ENCODE peak calls at places on chromosomes 2 and 18, in six cellular contexts. R is body of pancreas, B is cardiac muscle cell, T is fibroblast of lung, P is spleen, K is right cardiac atrium. E is an unnamed sample.

GRCh38 chr2:180130403-180130802 is 123.3 kb upstream of the CWC22 start:
- DNase-seq in R (no peak), B (peak; percentile 11), T (peak; percentile 45), P (no peak), K (no peak), E (no peak)

GRCh38 chr18:36572135-36572856 is 256.5 kb downstream of the TPGS2 start:
- DNase-seq in R (peak; percentile 68), B (peak; percentile 80), T (peak; percentile 58), P (no peak), K (no peak), E (peak; percentile 60)

GRCh38 chr2:220282221-220282620 is 654.8 kb downstream of the SLC4A3 start:
- DNase-seq in R (no peak), B (no peak), T (no peak), P (no peak), K (no peak), E (no peak)

GRCh38 chr2:33581857-33582256 is 17.2 kb downstream of the FAM98A start:
- DNase-seq in R (no peak), B (no peak), T (no peak), P (no peak), K (no peak), E (no peak)

GRCh38 chr2:236646871-236647270 is 77.2 kb downstream of the ACKR3 start:
- DNase-seq in R (no peak), B (no peak), T (no peak), P (no peak), K (peak; percentile 18), E (peak; percentile 72)

GRCh38 chr2:188047760-188048159 is 243.9 kb upstream of the GULP1 start:
- DNase-seq in R (no peak), B (no peak), T (no peak), P (no peak), K (no peak), E (no peak)

GRCh38 chr2:89844221-89844943 is 1152.9 kb downstream of the RPIA start:
- DNase-seq in R (no peak), B (no peak), T (no peak), P (peak; percentile 74), K (peak; percentile 6), E (no peak)

GRCh38 chr2:10329880-10330699 is 27.4 kb downstream of the HPCAL1 start:
- DNase-seq in R (no peak), B (peak; percentile 33), T (peak; percentile 87), P (no peak), K (no peak), E (no peak)

GRCh38 chr2:144430722-144431163 is 89.2 kb downstream of the ZEB2 start:
- DNase-seq in R (no peak), B (peak; percentile 59), T (peak; percentile 74), P (no peak), K (peak; percentile 42), E (no peak)

GRCh38 chr2:152098798-152099654 is at the start of gene CACNB4:
- DNase-seq in R (peak; percentile 14), B (peak; percentile 17), T (no peak), P (peak; percentile 81), K (peak; percentile 64), E (no peak)

GRCh38 chr2:168375195-168375798 is 80.8 kb upstream of the CERS6 start:
- DNase-seq in R (no peak), B (peak; percentile 16), T (no peak), P (no peak), K (no peak), E (no peak)

GRCh38 chr2:42906557-42907380 is 114.4 kb upstream of the HAAO start:
- DNase-seq in R (no peak), B (peak; percentile 56), T (peak; percentile 65), P (no peak), K (peak; percentile 93), E (peak; percentile 87)

GRCh38 chr2:42905341-42906114 is 113.1 kb upstream of the HAAO start:
- DNase-seq in R (no peak), B (peak; percentile 66), T (peak; percentile 44), P (no peak), K (no peak), E (peak; percentile 74)

GRCh38 chr2:100017633-100018032 is 124.8 kb downstream of the AFF3 start:
- DNase-seq in R (no peak), B (no peak), T (peak; percentile 74), P (no peak), K (no peak), E (no peak)

GRCh38 chr18:42113529-42114191 is 158.6 kb downstream of the PIK3C3 start:
- DNase-seq in R (no peak), B (peak; percentile 75), T (peak; percentile 52), P (no peak), K (no peak), E (no peak)

GRCh38 chr2:177692828-177693269 is 300.3 kb downstream of the AGPS start:
- DNase-seq in R (peak; percentile 10), B (no peak), T (peak; percentile 6), P (no peak), K (no peak), E (no peak)

GRCh38 chr2:224712346-224712745 is 3.8 kb downstream of the CCDC195 start:
- DNase-seq in R (no peak), B (peak; percentile 62), T (peak; percentile 45), P (no peak), K (no peak), E (no peak)

GRCh38 chr2:27992787-27993747 is 102.5 kb downstream of the BABAM2 start:
- DNase-seq in R (no peak), B (peak; percentile 68), T (peak; percentile 86), P (no peak), K (no peak), E (no peak)

GRCh38 chr2:157725856-157726255 is 97.2 kb upstream of the ACVR1C start:
- DNase-seq in R (no peak), B (no peak), T (peak; percentile 74), P (no peak), K (no peak), E (no peak)

GRCh38 chr2:201513271-201513670 is 61.7 kb downstream of the STRADB start:
- DNase-seq in R (no peak), B (no peak), T (peak; percentile 70), P (no peak), K (no peak), E (no peak)

GRCh38 chr2:201520201-201520600 is 68.7 kb downstream of the STRADB start:
- DNase-seq in R (no peak), B (peak; percentile 11), T (peak; percentile 61), P (no peak), K (no peak), E (no peak)

GRCh38 chr2:201522965-201523364 is 71.4 kb downstream of the STRADB start:
- DNase-seq in R (no peak), B (no peak), T (no peak), P (no peak), K (no peak), E (no peak)

GRCh38 chr2:201515573-201516246 is 64.2 kb downstream of the STRADB start:
- DNase-seq in R (no peak), B (no peak), T (no peak), P (no peak), K (no peak), E (no peak)

DNA sequence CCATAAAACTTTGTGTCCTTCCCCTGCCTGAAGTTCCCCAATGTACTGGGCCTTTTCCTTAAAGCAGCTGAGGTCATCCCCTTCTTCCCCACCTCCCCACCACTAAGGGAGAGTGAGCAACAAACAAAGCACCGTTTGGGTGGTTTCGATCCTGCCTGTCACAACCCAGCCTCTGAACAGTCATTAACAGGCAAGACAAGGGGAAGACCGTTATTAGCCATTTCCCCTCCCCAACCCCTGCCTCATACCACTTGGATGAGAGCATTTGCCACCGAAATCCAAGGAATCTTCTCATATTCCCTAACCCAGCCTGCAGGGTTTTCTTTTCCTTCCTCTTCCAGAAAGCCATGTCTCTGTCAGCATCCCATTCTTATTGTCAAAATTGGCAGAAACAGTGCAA is 65.6 kb downstream of the STRADB start:
- DNase-seq in R (no peak), B (no peak), T (peak; percentile 77), P (no peak), K (no peak), E (no peak)
- H3K27ac ChIP-seq in R (no peak overlapping the region), B (no peak overlapping the region), T (no peak overlapping the region), P (no peak overlapping the region), K (no peak overlapping the region), E (no peak overlapping the region)

GRCh38 chr2:37768491-37768925 is 97.1 kb upstream of the CDC42EP3 start:
- DNase-seq in R (peak; percentile 10), B (peak; percentile 95), T (peak; percentile 98), P (no peak), K (no peak), E (peak; percentile 79)

GRCh38 chr2:37766087-37766486 is 94.6 kb upstream of the CDC42EP3 start:
- DNase-seq in R (no peak), B (no peak), T (no peak), P (no peak), K (no peak), E (no peak)

GRCh38 chr2:37764108-37764507 is 92.7 kb upstream of the CDC42EP3 start:
- DNase-seq in R (no peak), B (no peak), T (no peak), P (no peak), K (no peak), E (no peak)

GRCh38 chr2:37767051-37767450 is 95.6 kb upstream of the CDC42EP3 start:
- DNase-seq in R (no peak), B (no peak), T (peak; percentile 59), P (no peak), K (no peak), E (no peak)

GRCh38 chr2:37764739-37765138 is 93.3 kb upstream of the CDC42EP3 start:
- DNase-seq in R (no peak), B (no peak), T (no peak), P (no peak), K (no peak), E (no peak)
- H3K27ac ChIP-seq in R (no peak overlapping the region), B (no peak overlapping the region), T (no peak overlapping the region), P (no peak overlapping the region), K (no peak overlapping the region), E (no peak overlapping the region)

GRCh38 chr18:79518683-79519128 is 123.0 kb downstream of the NFATC1 start:
- DNase-seq in R (no peak), B (no peak), T (no peak), P (peak; percentile 63), K (peak; percentile 50), E (peak; percentile 58)

GRCh38 chr18:79521806-79522205 is 126.1 kb downstream of the NFATC1 start:
- DNase-seq in R (no peak), B (no peak), T (no peak), P (no peak), K (no peak), E (peak; percentile 28)

GRCh38 chr18:79519751-79520472 is 124.2 kb downstream of the NFATC1 start:
- DNase-seq in R (no peak), B (peak; percentile 39), T (peak; percentile 45), P (peak; percentile 80), K (peak; percentile 64), E (peak; percentile 71)

GRCh38 chr18:79522451-79523220 is 126.9 kb downstream of the NFATC1 start:
- DNase-seq in R (no peak), B (no peak), T (no peak), P (peak; percentile 84), K (peak; percentile 57), E (peak; percentile 68)

GRCh38 chr18:79520473-79521390 is 125.0 kb downstream of the NFATC1 start:
- DNase-seq in R (no peak), B (no peak), T (no peak), P (no peak), K (no peak), E (peak; percentile 55)
- H3K27ac ChIP-seq in R (no peak overlapping the region), B (no peak overlapping the region), T (no peak overlapping the region), P (no peak overlapping the region), K (no peak overlapping the region), E (no peak overlapping the region)

DNA sequence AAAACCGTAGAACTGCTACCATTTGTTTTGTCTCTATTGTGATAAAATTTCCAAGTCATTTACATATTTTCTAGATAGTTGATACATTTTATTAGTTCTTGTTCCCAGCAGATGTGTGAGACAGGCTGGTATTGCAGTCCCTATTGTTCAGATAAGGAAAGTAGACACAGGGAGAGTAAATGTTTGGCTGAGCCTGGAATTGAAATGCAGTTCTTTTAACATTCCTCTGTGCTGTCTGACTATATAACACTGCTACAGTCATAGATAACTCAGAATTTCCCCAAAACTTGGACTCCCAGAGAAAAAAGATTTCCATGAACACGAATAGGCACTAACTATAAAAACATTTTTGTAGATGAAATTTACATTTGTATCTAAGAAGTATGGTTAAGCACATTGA is 71.3 kb downstream of the PLCL1 start:
- DNase-seq in R (no peak), B (peak; percentile 30), T (no peak), P (no peak), K (no peak), E (no peak)
- H3K27ac ChIP-seq in R (no peak overlapping the region), B (no peak overlapping the region), T (no peak overlapping the region), P (no peak overlapping the region), K (no peak overlapping the region), E (no peak overlapping the region)